ENCODE peak calls at places on chromosome 1, in seven cellular contexts. One of them, this sample, is unnamed.

GRCh38 chr1:183287191-183287675 is 101.2 kb downstream of the LAMC2 start:
- DNase-seq in H1: no peak
- DNase-seq in GM12878: no peak
- DNase-seq in HepG2: no peak
- DNase-seq in HCT116: no peak
- DNase-seq in SK-N-SH: peak; percentile 39
- DNase-seq in K562: no peak
- DNase-seq in this sample: no peak

GRCh38 chr1:199264911-199265310 is 626.1 kb downstream of the PTPRC start:
- DNase-seq in SK-N-SH: no peak
- DNase-seq in H1: no peak
- DNase-seq in HCT116: no peak
- DNase-seq in K562: no peak
- DNase-seq in GM12878: no peak
- DNase-seq in HepG2: no peak
- DNase-seq in this sample: no peak

GRCh38 chr1:30409476-30410152 is 313.8 kb downstream of the MATN1 start:
- DNase-seq in K562: no peak
- DNase-seq in HCT116: no peak
- DNase-seq in HepG2: no peak
- DNase-seq in GM12878: no peak
- DNase-seq in H1: peak; percentile 30
- DNase-seq in SK-N-SH: no peak
- DNase-seq in this sample: no peak

GRCh38 chr1:244154528-244154881 is 103.4 kb downstream of the ZBTB18 start:
- DNase-seq in HepG2: no peak
- DNase-seq in HCT116: no peak
- DNase-seq in H1: no peak
- DNase-seq in SK-N-SH: no peak
- DNase-seq in K562: no peak
- DNase-seq in GM12878: no peak
- DNase-seq in this sample: no peak

GRCh38 chr1:167105150-167105840 is 11.4 kb downstream of the STYXL2 start:
- DNase-seq in SK-N-SH: no peak
- DNase-seq in HepG2: no peak
- DNase-seq in H1: no peak
- DNase-seq in HCT116: no peak
- DNase-seq in K562: no peak
- DNase-seq in GM12878: no peak
- DNase-seq in this sample: no peak

GRCh38 chr1:1034438-1034759 is 14.5 kb downstream of the AGRN start:
- DNase-seq in H1: no peak
- DNase-seq in K562: no peak
- DNase-seq in HepG2: no peak
- DNase-seq in HCT116: no peak
- DNase-seq in SK-N-SH: peak; percentile 58
- DNase-seq in GM12878: no peak
- DNase-seq in this sample: no peak

GRCh38 chr1:184242507-184242943 is 144.3 kb upstream of the C1orf21 start:
- DNase-seq in GM12878: no peak
- DNase-seq in HepG2: no peak
- DNase-seq in K562: no peak
- DNase-seq in HCT116: no peak
- DNase-seq in SK-N-SH: no peak
- DNase-seq in H1: no peak
- DNase-seq in this sample: no peak

GRCh38 chr1:29453502-29454240 is 217.3 kb downstream of the PTPRU start:
- DNase-seq in K562: peak; percentile 88
- DNase-seq in SK-N-SH: peak; percentile 74
- DNase-seq in GM12878: no peak
- DNase-seq in HepG2: peak; percentile 70
- DNase-seq in H1: peak; percentile 62
- DNase-seq in HCT116: peak; percentile 70
- DNase-seq in this sample: peak; percentile 74

GRCh38 chr1:16256478-16256877 is 19.5 kb upstream of the CPLANE2 start:
- DNase-seq in H1: no peak
- DNase-seq in SK-N-SH: no peak
- DNase-seq in K562: no peak
- DNase-seq in HCT116: no peak
- DNase-seq in GM12878: no peak
- DNase-seq in HepG2: no peak
- DNase-seq in this sample: no peak

GRCh38 chr1:29521846-29522580 is 285.7 kb downstream of the PTPRU start:
- DNase-seq in H1: peak; percentile 35
- DNase-seq in HepG2: no peak
- DNase-seq in SK-N-SH: no peak
- DNase-seq in HCT116: no peak
- DNase-seq in K562: no peak
- DNase-seq in GM12878: no peak
- DNase-seq in this sample: no peak

GRCh38 chr1:89827902-89828301 is 7.1 kb downstream of the LRRC8D start:
- DNase-seq in GM12878: no peak
- DNase-seq in K562: no peak
- DNase-seq in HepG2: no peak
- DNase-seq in SK-N-SH: no peak
- DNase-seq in HCT116: no peak
- DNase-seq in H1: no peak
- DNase-seq in this sample: no peak

GRCh38 chr1:241716915-241717651 is 65.0 kb downstream of the WDR64 start:
- DNase-seq in K562: no peak
- DNase-seq in GM12878: no peak
- DNase-seq in HepG2: no peak
- DNase-seq in SK-N-SH: no peak
- DNase-seq in H1: no peak
- DNase-seq in HCT116: no peak
- DNase-seq in this sample: no peak

GRCh38 chr1:180542530-180543171 is 16.1 kb upstream of the OVAAL start:
- DNase-seq in GM12878: no peak
- DNase-seq in K562: no peak
- DNase-seq in SK-N-SH: no peak
- DNase-seq in H1: no peak
- DNase-seq in HCT116: no peak
- DNase-seq in HepG2: no peak
- DNase-seq in this sample: no peak

GRCh38 chr1:72284398-72285073 is 2.2 kb upstream of the NEGR1 start:
- DNase-seq in HepG2: peak; percentile 13
- DNase-seq in H1: peak; percentile 58
- DNase-seq in GM12878: no peak
- DNase-seq in SK-N-SH: peak; percentile 51
- DNase-seq in K562: no peak
- DNase-seq in HCT116: no peak
- DNase-seq in this sample: no peak

GRCh38 chr1:172354291-172354940 is 66.1 kb upstream of the C1orf105 start:
- DNase-seq in SK-N-SH: no peak
- DNase-seq in H1: no peak
- DNase-seq in HepG2: no peak
- DNase-seq in GM12878: no peak
- DNase-seq in K562: no peak
- DNase-seq in HCT116: no peak
- DNase-seq in this sample: no peak

GRCh38 chr1:98565951-98566350 is 95.6 kb upstream of the SNX7 start:
- DNase-seq in SK-N-SH: no peak
- DNase-seq in GM12878: no peak
- DNase-seq in HCT116: no peak
- DNase-seq in HepG2: no peak
- DNase-seq in K562: no peak
- DNase-seq in H1: no peak
- DNase-seq in this sample: no peak

GRCh38 chr1:151056149-151056548 is 3.3 kb downstream of the CDC42SE1 start:
- DNase-seq in SK-N-SH: no peak
- DNase-seq in HCT116: no peak
- DNase-seq in K562: no peak
- DNase-seq in HepG2: no peak
- DNase-seq in GM12878: no peak
- DNase-seq in H1: no peak
- DNase-seq in this sample: no peak

GRCh38 chr1:222618001-222618879 is at the start of gene MIA3:
- DNase-seq in K562: peak; percentile 95
- DNase-seq in HCT116: no peak
- DNase-seq in H1: peak; percentile 81
- DNase-seq in HepG2: peak; percentile 39
- DNase-seq in GM12878: no peak
- DNase-seq in SK-N-SH: peak; percentile 97
- DNase-seq in this sample: peak; percentile 86

GRCh38 chr1:192807221-192807967 is 1.4 kb upstream of the RGS2 start:
- DNase-seq in GM12878: no peak
- DNase-seq in H1: no peak
- DNase-seq in SK-N-SH: no peak
- DNase-seq in HCT116: no peak
- DNase-seq in K562: no peak
- DNase-seq in HepG2: no peak
- DNase-seq in this sample: peak; percentile 42

GRCh38 chr1:93344886-93345632 is 648 bp upstream of the DR1 start:
- DNase-seq in SK-N-SH: no peak
- DNase-seq in HepG2: peak; percentile 31
- DNase-seq in H1: no peak
- DNase-seq in K562: no peak
- DNase-seq in HCT116: no peak
- DNase-seq in GM12878: no peak
- DNase-seq in this sample: no peak

GRCh38 chr1:151828931-151829330 is 2.7 kb downstream of the RORC start:
- DNase-seq in HepG2: no peak
- DNase-seq in H1: no peak
- DNase-seq in GM12878: no peak
- DNase-seq in SK-N-SH: peak; percentile 87
- DNase-seq in HCT116: no peak
- DNase-seq in K562: peak; percentile 72
- DNase-seq in this sample: peak; percentile 63

GRCh38 chr1:182570611-182570970 is 18.5 kb downstream of the RNASEL start:
- DNase-seq in GM12878: no peak
- DNase-seq in HCT116: no peak
- DNase-seq in K562: no peak
- DNase-seq in HepG2: no peak
- DNase-seq in SK-N-SH: no peak
- DNase-seq in H1: no peak
- DNase-seq in this sample: no peak

GRCh38 chr1:31164291-31164690 is 75.4 kb downstream of the NKAIN1 start:
- DNase-seq in HCT116: no peak
- DNase-seq in HepG2: no peak
- DNase-seq in GM12878: no peak
- DNase-seq in K562: no peak
- DNase-seq in H1: no peak
- DNase-seq in SK-N-SH: no peak
- DNase-seq in this sample: no peak

DNA sequence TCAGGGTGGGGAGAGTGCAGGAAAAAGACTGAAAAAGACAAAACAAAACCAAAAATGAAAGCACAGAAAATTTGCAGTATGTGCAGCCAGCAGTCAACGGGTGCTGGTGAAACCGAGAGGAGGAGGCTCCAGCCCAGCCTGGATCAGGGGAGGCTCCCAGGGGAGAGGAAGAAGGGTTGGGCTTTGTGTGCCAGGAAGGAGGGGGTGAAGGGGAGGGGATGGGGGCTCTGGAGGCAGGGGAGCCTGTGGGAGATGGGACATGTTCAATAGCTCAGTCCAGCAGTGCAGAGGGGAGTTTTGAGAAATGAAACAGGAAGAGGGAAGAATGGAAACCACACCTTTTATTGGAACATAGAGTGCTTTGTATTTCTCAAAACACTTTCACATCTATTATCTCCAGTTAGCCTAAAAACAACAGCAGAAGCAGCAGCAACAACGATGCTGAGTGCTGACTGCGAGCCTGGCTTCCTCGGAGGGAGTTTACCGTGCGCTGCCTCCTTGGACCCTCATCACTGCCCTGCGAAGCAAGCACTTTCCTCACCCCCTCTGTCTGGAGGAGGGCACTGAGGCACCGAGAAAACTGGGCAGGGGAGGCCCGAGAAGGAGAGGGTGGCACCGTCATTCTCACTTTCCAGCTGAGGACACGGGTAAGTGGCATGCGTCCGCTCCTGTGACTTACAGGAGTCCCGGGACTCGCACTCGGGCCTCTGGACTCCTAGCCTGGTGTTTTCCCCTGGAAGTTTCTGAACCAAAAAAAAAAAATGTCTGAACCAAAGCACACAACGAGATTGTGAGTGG is 62.9 kb downstream of the MDM4 start:
- DNase-seq in HCT116: no peak
- DNase-seq in K562: no peak
- DNase-seq in SK-N-SH: no peak
- DNase-seq in HepG2: no peak
- DNase-seq in GM12878: peak; percentile 65
- DNase-seq in H1: no peak
- DNase-seq in this sample: no peak
- TF ChIP-seq JUND in HCT116: no peak
- TF ChIP-seq JUND in K562: no peak
- TF ChIP-seq JUND in SK-N-SH: no peak
- TF ChIP-seq JUND in HepG2: no peak
- TF ChIP-seq JUND in GM12878: no peak
- TF ChIP-seq JUND in H1: no peak
- TF ChIP-seq JUND in this sample: no peak

GRCh38 chr1:107262472-107263286 is 121.8 kb downstream of the NTNG1 start:
- DNase-seq in SK-N-SH: no peak
- DNase-seq in HepG2: peak; percentile 1
- DNase-seq in HCT116: no peak
- DNase-seq in K562: no peak
- DNase-seq in GM12878: no peak
- DNase-seq in H1: no peak
- DNase-seq in this sample: no peak
- TF ChIP-seq JUND in SK-N-SH: no peak
- TF ChIP-seq JUND in HepG2: no peak
- TF ChIP-seq JUND in HCT116: no peak
- TF ChIP-seq JUND in K562: no peak
- TF ChIP-seq JUND in GM12878: no peak
- TF ChIP-seq JUND in H1: no peak
- TF ChIP-seq JUND in this sample: no peak

GRCh38 chr1:22774483-22775182 is 64.0 kb downstream of the EPHB2 start:
- DNase-seq in SK-N-SH: no peak
- DNase-seq in GM12878: no peak
- DNase-seq in H1: no peak
- DNase-seq in HepG2: no peak
- DNase-seq in HCT116: no peak
- DNase-seq in K562: no peak
- DNase-seq in this sample: no peak

GRCh38 chr1:22777658-22778057 is 67.0 kb downstream of the EPHB2 start:
- DNase-seq in H1: no peak
- DNase-seq in HCT116: no peak
- DNase-seq in HepG2: no peak
- DNase-seq in GM12878: no peak
- DNase-seq in K562: no peak
- DNase-seq in SK-N-SH: no peak
- DNase-seq in this sample: no peak

GRCh38 chr1:22772054-22772453 is 61.4 kb downstream of the EPHB2 start:
- DNase-seq in GM12878: no peak
- DNase-seq in HCT116: no peak
- DNase-seq in K562: no peak
- DNase-seq in HepG2: no peak
- DNase-seq in H1: no peak
- DNase-seq in SK-N-SH: no peak
- DNase-seq in this sample: no peak

GRCh38 chr1:22776051-22776611 is 65.5 kb downstream of the EPHB2 start:
- DNase-seq in K562: no peak
- DNase-seq in H1: no peak
- DNase-seq in SK-N-SH: peak; percentile 57
- DNase-seq in HepG2: no peak
- DNase-seq in HCT116: no peak
- DNase-seq in GM12878: no peak
- DNase-seq in this sample: no peak

GRCh38 chr1:22773981-22774471 is 63.4 kb downstream of the EPHB2 start:
- DNase-seq in SK-N-SH: no peak
- DNase-seq in HCT116: no peak
- DNase-seq in H1: no peak
- DNase-seq in K562: no peak
- DNase-seq in HepG2: no peak
- DNase-seq in GM12878: no peak
- DNase-seq in this sample: no peak
- TF ChIP-seq JUND in SK-N-SH: no peak
- TF ChIP-seq JUND in HCT116: no peak
- TF ChIP-seq JUND in H1: no peak
- TF ChIP-seq JUND in K562: no peak
- TF ChIP-seq JUND in HepG2: no peak
- TF ChIP-seq JUND in GM12878: no peak
- TF ChIP-seq JUND in this sample: no peak

GRCh38 chr1:203189951-203190352 is 3.4 kb upstream of the CHI3L1 start:
- DNase-seq in K562: no peak
- DNase-seq in GM12878: no peak
- DNase-seq in HCT116: no peak
- DNase-seq in HepG2: no peak
- DNase-seq in SK-N-SH: no peak
- DNase-seq in H1: no peak
- DNase-seq in this sample: no peak
- TF ChIP-seq JUND in K562: no peak
- TF ChIP-seq JUND in GM12878: no peak
- TF ChIP-seq JUND in HCT116: no peak
- TF ChIP-seq JUND in HepG2: no peak
- TF ChIP-seq JUND in SK-N-SH: no peak
- TF ChIP-seq JUND in H1: no peak
- TF ChIP-seq JUND in this sample: no peak

This sample was measured in T47D.